ENCODE peak calls at places on chromosomes 11 and 22, in eight cellular contexts. One of them, this sample, is unnamed.

GRCh38 chr11:19664896-19665548 is 47.6 kb upstream of the NAV2 start:
- DNase-seq in NCI-H2029 treated with DMSO at 0.1 percent for 48 hours: no peak
- DNase-seq in gastrocnemius medialis: peak
- DNase-seq in activated T-cell treated with anti-CD3 and anti-CD28 coated beads for 24 hours: no peak
- DNase-seq in NCI-H1092: no peak
- DNase-seq in GM12865: no peak
- DNase-seq in Calu3: no peak
- DNase-seq in stimulated activated naive B cell treated with anti-CD40 and anti-IgM and Interleukin-4, amounts not matched to agents 10 μg/mL and 1 μg/mL and 100 μg/mL, for 72 hours: no peak
- DNase-seq in this sample: no peak

GRCh38 chr11:128506999-128507591 is 80.3 kb downstream of the ETS1 start:
- DNase-seq in Calu3: peak
- DNase-seq in stimulated activated naive B cell treated with anti-CD40 and anti-IgM and Interleukin-4, amounts not matched to agents 10 μg/mL and 1 μg/mL and 100 μg/mL, for 72 hours: no peak
- DNase-seq in NCI-H1092: peak
- DNase-seq in NCI-H2029 treated with DMSO at 0.1 percent for 48 hours: peak
- DNase-seq in gastrocnemius medialis: peak
- DNase-seq in GM12865: no peak
- DNase-seq in activated T-cell treated with anti-CD3 and anti-CD28 coated beads for 24 hours: no peak
- DNase-seq in this sample: peak

GRCh38 chr11:127071606-127072005 is 71.0 kb upstream of the KIRREL3 start:
- DNase-seq in NCI-H2029 treated with DMSO at 0.1 percent for 48 hours: no peak
- DNase-seq in NCI-H1092: peak
- DNase-seq in gastrocnemius medialis: no peak
- DNase-seq in Calu3: no peak
- DNase-seq in stimulated activated naive B cell treated with anti-CD40 and anti-IgM and Interleukin-4, amounts not matched to agents 10 μg/mL and 1 μg/mL and 100 μg/mL, for 72 hours: no peak
- DNase-seq in activated T-cell treated with anti-CD3 and anti-CD28 coated beads for 24 hours: no peak
- DNase-seq in GM12865: no peak
- DNase-seq in this sample: no peak

GRCh38 chr22:25777870-25778269 is 35.9 kb downstream of the MYO18B start:
- DNase-seq in gastrocnemius medialis: no peak
- DNase-seq in NCI-H1092: peak
- DNase-seq in Calu3: peak
- DNase-seq in GM12865: peak
- DNase-seq in stimulated activated naive B cell treated with anti-CD40 and anti-IgM and Interleukin-4, amounts not matched to agents 10 μg/mL and 1 μg/mL and 100 μg/mL, for 72 hours: no peak
- DNase-seq in NCI-H2029 treated with DMSO at 0.1 percent for 48 hours: no peak
- DNase-seq in activated T-cell treated with anti-CD3 and anti-CD28 coated beads for 24 hours: no peak
- DNase-seq in this sample: no peak

GRCh38 chr22:25853078-25853477 is 111.1 kb downstream of the MYO18B start:
- DNase-seq in NCI-H1092: no peak
- DNase-seq in stimulated activated naive B cell treated with anti-CD40 and anti-IgM and Interleukin-4, amounts not matched to agents 10 μg/mL and 1 μg/mL and 100 μg/mL, for 72 hours: no peak
- DNase-seq in Calu3: no peak
- DNase-seq in activated T-cell treated with anti-CD3 and anti-CD28 coated beads for 24 hours: no peak
- DNase-seq in GM12865: peak
- DNase-seq in gastrocnemius medialis: no peak
- DNase-seq in NCI-H2029 treated with DMSO at 0.1 percent for 48 hours: no peak
- DNase-seq in this sample: no peak

GRCh38 chr22:46366327-46366731 is 30.8 kb downstream of the TRMU start:
- DNase-seq in gastrocnemius medialis: no peak
- DNase-seq in NCI-H2029 treated with DMSO at 0.1 percent for 48 hours: no peak
- DNase-seq in GM12865: no peak
- DNase-seq in Calu3: no peak
- DNase-seq in stimulated activated naive B cell treated with anti-CD40 and anti-IgM and Interleukin-4, amounts not matched to agents 10 μg/mL and 1 μg/mL and 100 μg/mL, for 72 hours: no peak
- DNase-seq in activated T-cell treated with anti-CD3 and anti-CD28 coated beads for 24 hours: no peak
- DNase-seq in NCI-H1092: no peak
- DNase-seq in this sample: no peak

GRCh38 chr22:42345458-42345857 is 75.0 kb upstream of the TCF20 start:
- DNase-seq in NCI-H2029 treated with DMSO at 0.1 percent for 48 hours: no peak
- DNase-seq in activated T-cell treated with anti-CD3 and anti-CD28 coated beads for 24 hours: no peak
- DNase-seq in stimulated activated naive B cell treated with anti-CD40 and anti-IgM and Interleukin-4, amounts not matched to agents 10 μg/mL and 1 μg/mL and 100 μg/mL, for 72 hours: no peak
- DNase-seq in Calu3: no peak
- DNase-seq in gastrocnemius medialis: no peak
- DNase-seq in NCI-H1092: no peak
- DNase-seq in GM12865: no peak
- DNase-seq in this sample: no peak

GRCh38 chr11:85540635-85541034 is 86.5 kb downstream of the DLG2 start:
- DNase-seq in activated T-cell treated with anti-CD3 and anti-CD28 coated beads for 24 hours: no peak
- DNase-seq in NCI-H2029 treated with DMSO at 0.1 percent for 48 hours: no peak
- DNase-seq in Calu3: no peak
- DNase-seq in stimulated activated naive B cell treated with anti-CD40 and anti-IgM and Interleukin-4, amounts not matched to agents 10 μg/mL and 1 μg/mL and 100 μg/mL, for 72 hours: no peak
- DNase-seq in GM12865: no peak
- DNase-seq in NCI-H1092: no peak
- DNase-seq in gastrocnemius medialis: no peak
- DNase-seq in this sample: no peak

GRCh38 chr11:60700689-60701508 is 1.5 kb downstream of the MS4A8 start:
- DNase-seq in NCI-H2029 treated with DMSO at 0.1 percent for 48 hours: peak
- DNase-seq in NCI-H1092: peak
- DNase-seq in stimulated activated naive B cell treated with anti-CD40 and anti-IgM and Interleukin-4, amounts not matched to agents 10 μg/mL and 1 μg/mL and 100 μg/mL, for 72 hours: no peak
- DNase-seq in Calu3: peak
- DNase-seq in gastrocnemius medialis: no peak
- DNase-seq in GM12865: peak
- DNase-seq in activated T-cell treated with anti-CD3 and anti-CD28 coated beads for 24 hours: no peak
- DNase-seq in this sample: peak

GRCh38 chr11:12243511-12243910 is 133.1 kb downstream of the MICAL2 start:
- DNase-seq in NCI-H1092: peak
- DNase-seq in GM12865: no peak
- DNase-seq in stimulated activated naive B cell treated with anti-CD40 and anti-IgM and Interleukin-4, amounts not matched to agents 10 μg/mL and 1 μg/mL and 100 μg/mL, for 72 hours: no peak
- DNase-seq in Calu3: no peak
- DNase-seq in activated T-cell treated with anti-CD3 and anti-CD28 coated beads for 24 hours: no peak
- DNase-seq in gastrocnemius medialis: no peak
- DNase-seq in NCI-H2029 treated with DMSO at 0.1 percent for 48 hours: peak
- DNase-seq in this sample: no peak

GRCh38 chr11:86592047-86592564 is 80.3 kb downstream of the ME3 start:
- DNase-seq in NCI-H1092: no peak
- DNase-seq in GM12865: no peak
- DNase-seq in Calu3: no peak
- DNase-seq in activated T-cell treated with anti-CD3 and anti-CD28 coated beads for 24 hours: no peak
- DNase-seq in gastrocnemius medialis: no peak
- DNase-seq in stimulated activated naive B cell treated with anti-CD40 and anti-IgM and Interleukin-4, amounts not matched to agents 10 μg/mL and 1 μg/mL and 100 μg/mL, for 72 hours: no peak
- DNase-seq in NCI-H2029 treated with DMSO at 0.1 percent for 48 hours: peak
- DNase-seq in this sample: peak

GRCh38 chr22:44307509-44308169 is 5.1 kb downstream of the SHISAL1 start:
- DNase-seq in gastrocnemius medialis: no peak
- DNase-seq in GM12865: no peak
- DNase-seq in stimulated activated naive B cell treated with anti-CD40 and anti-IgM and Interleukin-4, amounts not matched to agents 10 μg/mL and 1 μg/mL and 100 μg/mL, for 72 hours: no peak
- DNase-seq in activated T-cell treated with anti-CD3 and anti-CD28 coated beads for 24 hours: no peak
- DNase-seq in Calu3: no peak
- DNase-seq in NCI-H1092: no peak
- DNase-seq in NCI-H2029 treated with DMSO at 0.1 percent for 48 hours: no peak
- DNase-seq in this sample: no peak

GRCh38 chr11:20611892-20612291 is 12.5 kb downstream of the SLC6A5 start:
- DNase-seq in NCI-H2029 treated with DMSO at 0.1 percent for 48 hours: no peak
- DNase-seq in activated T-cell treated with anti-CD3 and anti-CD28 coated beads for 24 hours: no peak
- DNase-seq in stimulated activated naive B cell treated with anti-CD40 and anti-IgM and Interleukin-4, amounts not matched to agents 10 μg/mL and 1 μg/mL and 100 μg/mL, for 72 hours: no peak
- DNase-seq in GM12865: no peak
- DNase-seq in NCI-H1092: no peak
- DNase-seq in gastrocnemius medialis: no peak
- DNase-seq in Calu3: no peak
- DNase-seq in this sample: no peak

GRCh38 chr11:57712256-57713150 is at the start of gene TMX2:
- DNase-seq in activated T-cell treated with anti-CD3 and anti-CD28 coated beads for 24 hours: peak
- DNase-seq in stimulated activated naive B cell treated with anti-CD40 and anti-IgM and Interleukin-4, amounts not matched to agents 10 μg/mL and 1 μg/mL and 100 μg/mL, for 72 hours: peak
- DNase-seq in gastrocnemius medialis: peak
- DNase-seq in NCI-H1092: peak
- DNase-seq in Calu3: peak
- DNase-seq in GM12865: peak
- DNase-seq in NCI-H2029 treated with DMSO at 0.1 percent for 48 hours: peak
- DNase-seq in this sample: peak

GRCh38 chr22:29475550-29475949 is 4.5 kb upstream of the NEFH start:
- DNase-seq in NCI-H2029 treated with DMSO at 0.1 percent for 48 hours: no peak
- DNase-seq in activated T-cell treated with anti-CD3 and anti-CD28 coated beads for 24 hours: no peak
- DNase-seq in Calu3: no peak
- DNase-seq in stimulated activated naive B cell treated with anti-CD40 and anti-IgM and Interleukin-4, amounts not matched to agents 10 μg/mL and 1 μg/mL and 100 μg/mL, for 72 hours: peak
- DNase-seq in NCI-H1092: no peak
- DNase-seq in GM12865: peak
- DNase-seq in gastrocnemius medialis: no peak
- DNase-seq in this sample: no peak

GRCh38 chr11:1158681-1159525 is 1.1 kb downstream of the MUC5AC start:
- DNase-seq in activated T-cell treated with anti-CD3 and anti-CD28 coated beads for 24 hours: no peak
- DNase-seq in NCI-H2029 treated with DMSO at 0.1 percent for 48 hours: no peak
- DNase-seq in gastrocnemius medialis: peak
- DNase-seq in stimulated activated naive B cell treated with anti-CD40 and anti-IgM and Interleukin-4, amounts not matched to agents 10 μg/mL and 1 μg/mL and 100 μg/mL, for 72 hours: peak
- DNase-seq in Calu3: peak
- DNase-seq in NCI-H1092: no peak
- DNase-seq in GM12865: no peak
- DNase-seq in this sample: no peak

GRCh38 chr22:29044657-29045176 is 16.9 kb downstream of the C22orf31 start:
- DNase-seq in activated T-cell treated with anti-CD3 and anti-CD28 coated beads for 24 hours: no peak
- DNase-seq in stimulated activated naive B cell treated with anti-CD40 and anti-IgM and Interleukin-4, amounts not matched to agents 10 μg/mL and 1 μg/mL and 100 μg/mL, for 72 hours: no peak
- DNase-seq in NCI-H2029 treated with DMSO at 0.1 percent for 48 hours: no peak
- DNase-seq in GM12865: no peak
- DNase-seq in gastrocnemius medialis: peak
- DNase-seq in NCI-H1092: no peak
- DNase-seq in Calu3: no peak
- DNase-seq in this sample: peak

GRCh38 chr11:127567237-127567932 is 566.8 kb upstream of the KIRREL3 start:
- DNase-seq in Calu3: no peak
- DNase-seq in activated T-cell treated with anti-CD3 and anti-CD28 coated beads for 24 hours: no peak
- DNase-seq in NCI-H2029 treated with DMSO at 0.1 percent for 48 hours: no peak
- DNase-seq in GM12865: no peak
- DNase-seq in stimulated activated naive B cell treated with anti-CD40 and anti-IgM and Interleukin-4, amounts not matched to agents 10 μg/mL and 1 μg/mL and 100 μg/mL, for 72 hours: no peak
- DNase-seq in gastrocnemius medialis: no peak
- DNase-seq in NCI-H1092: no peak
- DNase-seq in this sample: no peak